ENCODE peak calls at places on chromosome 15, in four cellular contexts. V, G, I and N are unnamed samples.
A peak's percentile ranks its signal among the peaks of the same experiment; 100 is the strongest.

GRCh38 chr15:57562220-57562769 is 29.4 kb upstream of the MYZAP start:
- DNase-seq in V (peak; percentile 41), G (no peak), I (peak; percentile 68), N (no peak)

GRCh38 chr15:70505411-70505919 is 257.9 kb downstream of the UACA start:
- DNase-seq in V (no peak), G (no peak), I (no peak), N (peak; percentile 48)

GRCh38 chr15:76730262-76730661 is 174.9 kb downstream of the SCAPER start:
- DNase-seq in V (no peak), G (no peak), I (no peak), N (no peak)

GRCh38 chr15:50884583-50884982 is 23.9 kb upstream of the AP4E1 start:
- DNase-seq in V (no peak), G (no peak), I (no peak), N (no peak)

GRCh38 chr15:42375941-42376340 is 16.6 kb downstream of the CAPN3 start:
- DNase-seq in V (no peak), G (no peak), I (no peak), N (no peak)

GRCh38 chr15:59688383-59688887 is 685 bp downstream of the BNIP2 start:
- DNase-seq in V (no peak), G (no peak), I (no peak), N (peak; percentile 51)

GRCh38 chr15:59420986-59421618 is 16.9 kb upstream of the FAM81A start:
- DNase-seq in V (no peak), G (no peak), I (no peak), N (no peak)

GRCh38 chr15:39286706-39287105 is 294.2 kb upstream of the THBS1 start:
- DNase-seq in V (no peak), G (no peak), I (no peak), N (no peak)

GRCh38 chr15:35293353-35294130 is 208.4 kb upstream of the NANOGP8 start:
- DNase-seq in V (no peak), G (peak; percentile 73), I (no peak), N (no peak)

DNA sequence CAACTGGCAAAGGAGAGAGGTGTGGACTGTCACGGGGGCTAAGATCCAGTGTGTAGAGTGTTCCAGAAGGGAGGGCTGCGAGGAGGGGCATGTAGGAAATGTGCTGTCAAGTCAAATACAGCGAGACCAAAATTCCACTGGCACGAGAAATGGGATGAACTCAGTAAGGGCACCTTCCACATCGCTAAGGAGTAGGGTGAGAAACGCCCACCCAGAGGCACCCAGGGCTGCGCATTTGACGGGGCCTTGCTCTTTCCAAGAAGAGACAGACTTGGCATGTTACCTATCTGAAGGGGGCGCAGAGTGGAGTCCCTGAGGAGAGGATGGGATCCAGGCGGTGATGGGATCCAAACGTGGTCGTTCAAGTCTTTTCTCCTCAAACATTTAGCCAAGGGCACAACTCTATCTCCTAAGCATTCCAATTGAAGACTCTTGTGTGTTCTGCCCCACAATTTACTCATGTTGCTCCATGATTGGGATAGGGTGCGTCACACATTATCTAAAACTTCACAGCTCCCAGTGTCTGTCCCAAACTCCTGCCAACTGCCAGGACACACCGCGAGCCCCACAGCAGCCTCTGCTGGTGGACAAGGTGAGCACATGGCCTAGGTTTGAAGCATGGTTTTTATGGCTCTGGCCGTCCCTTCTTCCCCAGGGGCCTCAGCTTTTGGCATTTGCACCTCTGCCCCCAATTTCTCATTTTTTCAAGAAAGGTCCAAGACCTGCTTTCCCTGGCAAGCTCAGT is 7.6 kb downstream of the SELENOS start:
- DNase-seq in V (no peak), G (no peak), I (peak; percentile 32), N (no peak)
- TF ChIP-seq POLR2A in V (no peak), G (no peak), I (no peak), N (no peak)

GRCh38 chr15:52785672-52786406 is 4.3 kb downstream of the ONECUT1 start:
- DNase-seq in V (no peak), G (no peak), I (no peak), N (no peak)
- TF ChIP-seq POLR2A in V (no peak), G (no peak), I (no peak), N (no peak)

GRCh38 chr15:32717290-32718081 is at the start of gene GREM1:
- DNase-seq in V (no peak), G (no peak), I (no peak), N (no peak)
- TF ChIP-seq POLR2A in V (no peak), G (no peak), I (no peak), N (no peak)

GRCh38 chr15:101277038-101277822 is at the start of gene SELENOS:
- DNase-seq in V (peak; percentile 93), G (peak; percentile 69), I (peak; percentile 93), N (peak; percentile 91)
- TF ChIP-seq POLR2A in V (peak; percentile 76), G (peak; percentile 60), I (peak; percentile 96), N (peak; percentile 88)

GRCh38 chr15:81332326-81332725 is 8.4 kb upstream of the STARD5 start:
- DNase-seq in V (no peak), G (no peak), I (no peak), N (no peak)

GRCh38 chr15:81330351-81331085 is 6.6 kb upstream of the STARD5 start:
- DNase-seq in V (no peak), G (no peak), I (no peak), N (no peak)

GRCh38 chr15:81329446-81329845 is 5.5 kb upstream of the STARD5 start:
- DNase-seq in V (no peak), G (no peak), I (no peak), N (no peak)

GRCh38 chr15:81333363-81333762 is 9.4 kb upstream of the STARD5 start:
- DNase-seq in V (no peak), G (no peak), I (no peak), N (no peak)

DNA sequence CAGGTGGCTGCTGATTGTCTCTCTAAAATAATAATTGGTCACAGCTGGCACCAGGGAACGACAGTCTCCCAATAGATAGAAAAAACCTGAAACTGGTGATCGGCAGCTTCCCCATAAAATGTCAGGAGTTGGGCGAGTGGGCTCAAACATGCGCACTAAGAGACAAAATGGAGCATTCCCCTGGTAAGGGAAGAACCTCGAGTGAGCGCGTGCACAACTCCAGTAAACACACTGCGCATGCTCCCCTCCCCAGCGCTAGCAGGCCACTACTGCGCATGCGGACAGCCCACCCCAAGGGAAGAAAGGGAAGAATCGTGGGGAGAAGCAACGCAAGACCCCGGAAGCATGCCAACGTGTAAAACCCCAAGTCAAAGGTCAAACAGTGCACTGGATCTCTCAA is 7.7 kb upstream of the STARD5 start:
- DNase-seq in V (no peak), G (no peak), I (no peak), N (no peak)
- TF ChIP-seq POLR2A in V (no peak), G (no peak), I (no peak), N (no peak)

DNA sequence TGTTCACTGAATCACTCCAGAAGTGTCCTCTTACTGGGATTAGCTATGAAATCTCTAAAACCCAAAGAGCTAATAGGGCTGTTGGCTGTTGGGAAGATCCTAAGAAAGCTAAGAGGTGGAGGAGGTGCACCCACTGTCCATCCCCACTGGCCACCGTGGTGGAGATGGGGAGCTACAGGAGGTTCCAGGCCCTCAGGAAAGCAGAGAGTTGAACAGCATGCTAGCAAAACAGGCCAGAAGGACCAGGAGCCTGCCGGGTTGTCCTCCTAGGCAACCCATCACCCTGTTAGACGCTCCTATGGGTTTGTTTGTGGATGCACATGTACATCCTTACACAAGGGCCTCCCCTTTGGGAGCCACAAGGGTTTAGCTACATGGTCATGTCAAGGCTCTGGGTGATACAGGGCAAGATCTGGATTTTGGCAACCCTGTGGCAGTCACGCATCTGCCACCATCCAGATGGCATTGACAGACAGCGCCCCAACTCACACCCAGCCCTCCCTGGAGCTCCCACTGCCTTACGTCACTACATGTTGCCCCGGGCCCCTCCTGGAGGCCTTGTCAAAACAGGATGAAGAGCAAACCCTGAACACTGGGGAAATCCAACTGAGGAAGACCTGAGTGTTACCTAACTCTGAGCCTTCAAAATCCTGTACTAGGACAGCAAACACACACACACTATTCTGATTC is 208.1 kb downstream of the SLCO3A1 start:
- DNase-seq in V (no peak), G (no peak), I (no peak), N (no peak)
- TF ChIP-seq POLR2A in V (no peak), G (no peak), I (no peak), N (no peak)

DNA sequence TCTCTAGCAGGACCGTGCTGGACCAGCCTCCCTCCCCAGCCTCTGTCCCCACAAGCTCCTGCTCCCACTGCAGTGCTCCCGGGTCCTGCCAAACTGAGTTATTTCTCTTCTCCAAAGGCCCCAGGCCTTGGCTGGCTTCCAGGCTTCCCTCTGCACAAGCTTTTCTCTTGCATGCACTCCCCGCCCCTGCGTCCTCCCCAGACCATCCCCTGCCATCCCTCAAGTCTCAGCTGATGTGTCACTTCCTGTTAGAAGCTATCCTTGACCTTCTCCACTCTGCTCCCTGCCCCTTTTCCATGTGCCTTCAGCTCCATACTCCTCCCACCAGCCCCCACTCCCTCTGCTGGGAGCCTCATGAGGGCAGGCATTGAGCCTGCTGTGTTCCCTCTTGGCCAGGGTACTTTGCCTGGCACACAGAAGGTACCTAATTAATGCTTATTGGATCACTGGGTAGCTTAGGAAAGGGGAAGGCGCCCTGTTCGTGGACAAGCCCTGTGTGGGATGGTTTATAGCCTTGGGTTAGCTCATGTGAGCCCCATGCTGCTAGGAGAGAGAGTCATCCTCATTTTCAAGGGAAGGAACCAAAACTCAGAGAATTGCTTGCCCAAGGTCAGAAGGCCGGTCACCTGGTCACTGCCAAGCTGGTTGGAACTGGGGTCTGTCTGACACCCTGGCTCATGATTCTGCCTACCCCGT is 56.4 kb downstream of the FEM1B start:
- DNase-seq in V (peak; percentile 51), G (peak; percentile 27), I (no peak), N (no peak)
- TF ChIP-seq POLR2A in V (no peak), G (no peak), I (no peak), N (no peak)

GRCh38 chr15:55279100-55279745 is 10.4 kb downstream of the RAB27A start:
- DNase-seq in V (no peak), G (no peak), I (no peak), N (no peak)
- TF ChIP-seq POLR2A in V (no peak), G (no peak), I (no peak), N (no peak)

GRCh38 chr15:40409366-40409765 is 3.8 kb downstream of the IVD start:
- DNase-seq in V (no peak), G (no peak), I (no peak), N (peak; percentile 15)

GRCh38 chr15:40410476-40410875 is 4.9 kb downstream of the IVD start:
- DNase-seq in V (no peak), G (no peak), I (no peak), N (no peak)

GRCh38 chr15:40407343-40407990 is 1.9 kb downstream of the IVD start:
- DNase-seq in V (no peak), G (no peak), I (no peak), N (no peak)

DNA sequence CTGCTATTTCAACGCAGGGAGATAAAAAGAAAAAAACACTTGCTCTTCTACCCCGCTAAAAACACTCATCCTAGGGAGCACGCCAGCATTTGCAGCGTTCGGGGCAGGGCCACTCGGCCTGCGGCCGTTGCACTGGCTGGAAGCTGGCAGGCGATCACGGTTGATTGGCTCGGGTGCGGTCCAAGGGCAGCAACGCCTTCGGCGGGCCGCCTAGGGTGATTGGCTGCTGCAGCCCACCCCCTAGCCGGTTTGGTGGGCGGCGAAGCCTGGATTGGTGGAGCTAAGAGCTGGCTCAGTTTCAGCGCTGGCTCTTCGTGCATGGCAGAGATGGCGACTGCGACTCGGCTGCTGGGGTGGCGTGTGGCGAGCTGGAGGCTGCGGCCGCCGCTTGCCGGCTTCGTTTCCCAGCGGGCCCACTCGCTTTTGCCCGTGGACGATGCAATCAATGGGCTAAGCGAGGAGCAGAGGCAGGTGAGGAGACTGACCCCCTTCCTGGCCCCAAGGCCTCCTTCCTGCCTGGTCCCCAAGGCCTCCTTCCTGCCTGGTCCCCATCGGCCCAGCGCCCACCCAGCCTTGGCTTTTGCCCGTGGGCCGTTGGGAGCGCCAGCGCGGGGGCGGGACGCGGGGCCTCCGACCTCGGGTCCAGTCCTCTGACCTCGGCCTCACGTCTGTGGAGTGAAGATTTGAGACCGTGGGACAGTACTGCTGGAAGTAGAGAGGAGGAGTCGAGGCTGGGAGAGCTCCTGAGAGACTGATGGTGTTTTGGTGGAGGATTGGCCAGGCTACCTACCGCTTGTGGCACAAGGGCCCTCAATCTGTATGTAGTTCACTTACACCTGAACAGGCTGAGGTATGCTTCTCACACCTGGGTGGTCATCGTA is at the start of gene IVD:
- DNase-seq in V (peak; percentile 94), G (peak; percentile 99), I (peak; percentile 96), N (peak; percentile 95)
- TF ChIP-seq POLR2A in V (peak; percentile 63), G (peak; percentile 90), I (no peak), N (no peak)